ENCODE peak calls at places on chromosomes 3 and 15, in five cellular contexts. V, U, G, L and X are unnamed samples.
A peak's percentile ranks its signal among the peaks of the same experiment; 100 is the strongest.

GRCh38 chr15:42131826-42132806 is 24.3 kb downstream of the PLA2G4F start:
- DNase-seq in U (no peak), L (no peak), V (no peak), G (no peak), X (no peak)

GRCh38 chr3:102036015-102036414 is 186.7 kb downstream of the NFKBIZ start:
- DNase-seq in G (no peak), V (no peak), U (no peak), L (no peak), X (no peak)

GRCh38 chr3:70138606-70139005 is 139.1 kb downstream of the SAMMSON start:
- DNase-seq in V (no peak), G (no peak), U (no peak), L (no peak), X (no peak)

GRCh38 chr3:126373682-126374601 is 16.7 kb upstream of the KLF15 start:
- DNase-seq in V (no peak), G (peak; percentile 64), L (peak; percentile 2), U (no peak), X (no peak)

GRCh38 chr15:46110755-46111154 is 475.9 kb downstream of the SQOR start:
- DNase-seq in U (no peak), G (no peak), V (no peak), L (no peak), X (no peak)

GRCh38 chr15:73284073-73284472 is 84.7 kb downstream of the HCN4 start:
- DNase-seq in L (no peak), U (no peak), V (no peak), G (no peak), X (no peak)

GRCh38 chr3:114320251-114320650 is 26.4 kb downstream of the TIGIT start:
- DNase-seq in U (no peak), G (no peak), L (no peak), V (no peak), X (no peak)

GRCh38 chr3:125079675-125080045 is 23.9 kb upstream of the HEG1 start:
- DNase-seq in L (no peak), U (no peak), V (no peak), G (no peak), X (no peak)

GRCh38 chr3:51706021-51706485 is 815 bp upstream of the GRM2 start:
- DNase-seq in G (peak; percentile 17), V (peak; percentile 4), L (no peak), U (no peak), X (no peak)

GRCh38 chr3:105013657-105014056 is 353.1 kb upstream of the ALCAM start:
- DNase-seq in U (no peak), G (no peak), V (no peak), L (no peak), X (no peak)

GRCh38 chr15:56886450-56886856 is 32.0 kb upstream of the TCF12 start:
- DNase-seq in V (no peak), G (no peak), L (peak; percentile 15), U (peak; percentile 2), X (no peak)

GRCh38 chr3:42980909-42981308 is 1.8 kb downstream of the GASK1A start:
- DNase-seq in V (no peak), G (peak; percentile 79), L (no peak), U (no peak), X (no peak)

GRCh38 chr3:13346481-13347389 is 73.4 kb downstream of the NUP210 start:
- DNase-seq in G (no peak), V (no peak), L (no peak), U (no peak), X (no peak)

GRCh38 chr15:89654847-89655805 is at the start of gene KIF7:
- DNase-seq in G (no peak), L (no peak), V (no peak), U (peak; percentile 16), X (peak; percentile 36)

GRCh38 chr3:171574556-171575240 is 114.5 kb upstream of the TNIK start:
- DNase-seq in U (no peak), V (no peak), G (no peak), L (no peak), X (no peak)

GRCh38 chr3:85737846-85738245 is 779.1 kb downstream of the CADM2 start:
- DNase-seq in V (no peak), U (no peak), L (no peak), G (no peak), X (no peak)

GRCh38 chr3:123256256-123256655 is 54.5 kb downstream of the SEC22A start:
- DNase-seq in U (no peak), G (no peak), V (no peak), L (no peak), X (no peak)

GRCh38 chr3:28978092-28978491 is 302.8 kb upstream of the RBMS3 start:
- DNase-seq in G (no peak), V (no peak), L (no peak), U (no peak), X (no peak)

GRCh38 chr3:32454111-32454510 is 48.5 kb downstream of the CMTM6 start:
- DNase-seq in V (no peak), L (no peak), G (no peak), U (no peak), X (no peak)

GRCh38 chr3:53030864-53031445 is 14.9 kb downstream of the SFMBT1 start:
- DNase-seq in L (no peak), U (no peak), G (no peak), V (no peak), X (peak; percentile 51)

GRCh38 chr3:180408654-180409053 is 193.3 kb upstream of the TTC14 start:
- DNase-seq in V (no peak), G (no peak), U (no peak), L (peak; percentile 36), X (peak; percentile 70)

GRCh38 chr3:113211370-113212154 is at the start of gene BOC:
- DNase-seq in V (peak; percentile 63), L (peak; percentile 14), G (no peak), U (no peak), X (peak; percentile 18)

GRCh38 chr15:59762558-59762957 is 73.4 kb upstream of the BNIP2 start:
- DNase-seq in V (no peak), L (no peak), G (no peak), U (no peak), X (no peak)

GRCh38 chr3:43884581-43884980 is 193.8 kb downstream of the ABHD5 start:
- DNase-seq in G (no peak), V (no peak), L (no peak), U (no peak), X (no peak)

GRCh38 chr3:141412087-141412935 is 44.0 kb downstream of the ZBTB38 start:
- DNase-seq in L (peak; percentile 86), V (peak; percentile 69), U (peak; percentile 90), G (peak; percentile 83), X (no peak)

GRCh38 chr3:8499181-8499611 is 2.4 kb upstream of the LMCD1 start:
- DNase-seq in L (no peak), U (no peak), V (peak; percentile 47), G (no peak), X (peak; percentile 29)

GRCh38 chr3:170640737-170641171 is 54.9 kb upstream of the SLC7A14 start:
- DNase-seq in U (no peak), L (no peak), V (no peak), G (no peak), X (no peak)

GRCh38 chr15:31476866-31477265 is 150.2 kb downstream of the KLF13 start:
- DNase-seq in V (no peak), G (peak; percentile 53), L (no peak), U (no peak), X (no peak)

GRCh38 chr15:31476411-31476810 is 149.8 kb downstream of the KLF13 start:
- DNase-seq in V (no peak), G (peak; percentile 40), L (no peak), U (no peak), X (no peak)

GRCh38 chr15:31477851-31478250 is 151.2 kb downstream of the KLF13 start:
- DNase-seq in L (no peak), G (peak; percentile 3), U (no peak), V (no peak), X (no peak)

GRCh38 chr15:31478781-31479221 is 152.2 kb downstream of the KLF13 start:
- DNase-seq in L (no peak), U (no peak), V (no peak), G (peak; percentile 46), X (no peak)

DNA sequence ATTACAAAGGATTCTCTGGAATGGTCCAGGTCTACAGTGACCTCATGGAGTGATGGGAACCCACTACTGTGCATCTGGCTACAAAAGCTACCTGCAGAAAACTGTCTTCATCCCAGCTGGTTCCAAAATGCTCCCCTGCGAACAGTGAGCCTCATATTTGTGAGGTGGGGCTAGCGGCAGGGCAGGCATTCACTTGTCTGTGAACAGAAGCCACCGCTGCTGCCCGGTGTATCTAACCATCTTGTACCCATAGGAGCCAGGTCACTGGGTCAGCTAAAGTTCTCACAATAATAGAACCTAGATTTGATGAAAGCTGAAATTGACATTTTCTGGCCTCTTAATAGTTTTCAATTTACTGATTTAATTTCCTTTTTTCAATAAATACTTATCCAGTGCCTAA is 150.7 kb downstream of the KLF13 start:
- DNase-seq in G (no peak), L (no peak), U (no peak), V (no peak), X (no peak)
- TF ChIP-seq CTCF in G (no peak), L (no peak), U (no peak), V (no peak), X (no peak)

DNA sequence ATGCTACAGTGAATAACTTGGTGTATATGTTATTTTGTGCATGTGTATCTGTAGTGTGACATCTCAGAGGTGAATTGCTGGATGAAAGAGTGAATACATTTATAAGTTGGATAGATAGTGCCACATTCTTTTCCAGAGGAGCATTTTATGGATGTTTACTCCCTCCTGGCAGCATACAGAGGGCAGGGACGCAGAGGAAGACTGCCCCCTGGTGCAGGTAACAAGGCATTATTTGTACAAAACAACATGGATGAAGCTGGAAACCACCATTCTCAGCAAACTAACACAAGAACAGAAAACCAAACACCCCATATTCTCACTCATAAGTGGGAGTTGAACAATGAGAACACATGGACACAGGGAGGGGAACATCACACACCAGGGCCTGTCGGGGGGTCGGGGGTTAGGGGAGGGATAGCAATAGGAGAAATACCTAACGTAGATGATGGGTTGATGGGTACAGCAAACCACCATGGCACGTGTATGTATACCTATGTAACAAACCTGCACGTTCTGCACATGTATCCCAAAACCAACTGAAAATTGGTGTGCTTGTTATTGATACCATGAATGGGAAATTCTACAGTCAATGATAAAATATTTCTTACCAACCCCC is 57.9 kb upstream of the CTXND1 start:
- DNase-seq in L (no peak), V (no peak), U (no peak), G (no peak), X (peak; percentile 48)
- TF ChIP-seq CTCF in L (peak; percentile 56), V (peak; percentile 31), U (peak; percentile 66), G (no peak), X (peak; percentile 31)

DNA sequence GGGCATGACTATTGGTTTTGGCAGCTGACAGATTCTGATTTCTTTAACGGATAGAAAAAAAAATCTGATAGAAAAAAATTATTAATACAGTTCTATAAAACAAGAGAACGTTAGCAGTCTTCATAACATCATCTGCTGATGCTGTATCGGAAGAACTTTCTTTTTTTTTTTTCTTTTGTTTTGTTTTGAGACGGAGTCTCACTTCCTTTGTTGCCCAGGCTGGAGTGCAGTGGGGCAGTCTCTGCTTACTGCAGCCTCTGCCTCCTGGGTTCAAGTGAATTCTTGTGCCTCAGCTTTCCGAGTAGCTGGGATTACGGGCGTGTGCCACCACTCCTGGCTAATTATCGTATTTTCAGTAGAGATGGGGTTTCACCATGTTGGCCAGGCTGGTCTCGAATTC is 271.2 kb upstream of the DPPA4 start:
- DNase-seq in U (no peak), V (no peak), G (no peak), L (peak; percentile 50), X (no peak)
- TF ChIP-seq CTCF in U (no peak), V (no peak), G (no peak), L (no peak), X (no peak)

GRCh38 chr3:11530153-11530721 is 113.5 kb downstream of the VGLL4 start:
- DNase-seq in U (peak; percentile 96), L (no peak), V (no peak), G (peak; percentile 79), X (no peak)
- TF ChIP-seq CTCF in U (peak; percentile 55), L (no peak), V (no peak), G (no peak), X (no peak)